ENCODE peak calls at places on chromosomes 11 and 22, in nine cellular contexts. U is naive thymus-derived CD4-positive, alpha-beta T cell; R is substantia nigra; H is CD8-positive, alpha-beta memory T cell; P is stimulated activated CD8-positive, alpha-beta memory T cell treated with anti-CD3 and anti-CD28 coated beads, Interleukin-4, amount 100 ng/mL, for 4 hours; Y is RCC 7860; C is colonic mucosa; L is frontal cortex; A is H9. E is an unnamed sample.

GRCh38 chr11:26709057-26709456 is 12.8 kb downstream of the SLC5A12 start:
- DNase-seq in R (no peak), H (no peak), C (no peak), U (no peak), L (no peak), P (no peak), A (no peak), Y (no peak), E (no peak)

GRCh38 chr11:85827768-85828639 is 17.1 kb upstream of the SYTL2 start:
- DNase-seq in U (no peak), Y (peak), P (no peak), H (peak), C (no peak), L (no peak), A (no peak), R (no peak), E (no peak)

GRCh38 chr11:36048496-36049247 is 104.8 kb downstream of the LDLRAD3 start:
- DNase-seq in U (no peak), Y (no peak), A (no peak), C (no peak), P (no peak), L (no peak), H (no peak), R (no peak), E (no peak)

GRCh38 chr11:127074151-127074761 is 73.7 kb upstream of the KIRREL3 start:
- DNase-seq in C (peak), Y (peak), H (no peak), U (no peak), A (peak), P (no peak), L (peak), R (no peak), E (no peak)

GRCh38 chr11:6249822-6250555 is 9.6 kb upstream of the CCKBR start:
- DNase-seq in U (no peak), A (no peak), H (no peak), P (no peak), R (no peak), C (peak), Y (peak), L (no peak), E (no peak)

GRCh38 chr11:113841691-113842090 is 33.7 kb downstream of the USP28 start:
- DNase-seq in Y (no peak), C (no peak), U (no peak), H (no peak), A (no peak), P (no peak), R (no peak), L (no peak), E (no peak)

GRCh38 chr22:27669798-27670599 is 131.6 kb downstream of the MN1 start:
- DNase-seq in C (no peak), H (no peak), U (no peak), A (peak), Y (no peak), P (no peak), L (no peak), R (no peak), E (no peak)

GRCh38 chr11:74147199-74147929 is 23.4 kb downstream of the C2CD3 start:
- DNase-seq in P (no peak), U (no peak), A (no peak), Y (peak), R (no peak), C (no peak), H (no peak), L (no peak), E (no peak)

GRCh38 chr11:117931331-117931950 is 2.2 kb upstream of the TMPRSS13 start:
- DNase-seq in C (no peak), A (no peak), H (no peak), R (no peak), L (no peak), U (no peak), P (no peak), Y (no peak), E (no peak)

GRCh38 chr11:66845876-66846212 is 2.6 kb downstream of the RCE1 start:
- DNase-seq in L (peak), Y (no peak), U (peak), P (no peak), H (no peak), R (no peak), C (no peak), A (no peak), E (no peak)

GRCh38 chr11:111586305-111586915 is 15.8 kb upstream of the SIK2 start:
- DNase-seq in H (peak), Y (peak), P (peak), U (no peak), A (no peak), R (no peak), C (peak), L (peak), E (no peak)

GRCh38 chr22:48605856-48606255 is 1221.8 kb downstream of the BRD1 start:
- DNase-seq in H (no peak), P (no peak), R (no peak), U (no peak), A (no peak), L (no peak), Y (no peak), C (no peak), E (no peak)

GRCh38 chr11:102347526-102348331 is 715 bp downstream of the BIRC2 start:
- DNase-seq in U (no peak), C (peak), L (no peak), P (no peak), A (no peak), H (no peak), R (peak), Y (peak), E (no peak)

GRCh38 chr11:111571829-111572501 is 30.3 kb upstream of the SIK2 start:
- DNase-seq in U (no peak), A (no peak), H (no peak), P (no peak), C (no peak), Y (peak), R (no peak), L (no peak), E (no peak)

GRCh38 chr22:36016656-36017055 is 12.0 kb downstream of the RBFOX2 start:
- DNase-seq in U (no peak), L (no peak), H (no peak), P (no peak), C (no peak), A (no peak), R (no peak), Y (no peak), E (no peak)

GRCh38 chr11:18789942-18790341 is 1.7 kb downstream of the PTPN5 start:
- DNase-seq in A (peak), C (no peak), R (no peak), U (no peak), Y (no peak), H (no peak), P (no peak), L (no peak), E (no peak)

GRCh38 chr22:49014227-49015201 is 813.2 kb downstream of the BRD1 start:
- DNase-seq in P (no peak), C (peak), L (no peak), R (no peak), H (no peak), U (no peak), A (peak), Y (no peak), E (no peak)

GRCh38 chr22:46769191-46769675 is 6.8 kb downstream of the TBC1D22A start:
- DNase-seq in C (no peak), P (no peak), L (no peak), R (peak), U (no peak), A (no peak), Y (no peak), H (no peak), E (no peak)

GRCh38 chr11:124644426-124645280 is 22.0 kb downstream of the TBRG1 start:
- DNase-seq in A (peak), C (peak), H (no peak), R (peak), U (no peak), P (no peak), L (peak), Y (peak), E (peak)

GRCh38 chr11:2927851-2928604 is 1.2 kb downstream of the PHLDA2 start:
- DNase-seq in H (no peak), L (peak), U (no peak), Y (peak), A (no peak), C (peak), P (no peak), R (no peak), E (no peak)

GRCh38 chr11:87473174-87473573 is 435.4 kb downstream of the TMEM135 start:
- DNase-seq in U (no peak), A (no peak), L (no peak), H (no peak), C (no peak), R (no peak), Y (peak), P (no peak), E (no peak)

GRCh38 chr11:46064221-46064620 is 57.0 kb downstream of the PHF21A start:
- DNase-seq in R (no peak), P (no peak), H (no peak), Y (no peak), C (no peak), U (no peak), L (no peak), A (no peak), E (no peak)

GRCh38 chr11:71250512-71251158 is 1.7 kb downstream of the SHANK2 start:
- DNase-seq in R (no peak), U (no peak), P (no peak), L (no peak), H (no peak), A (peak), C (no peak), Y (no peak), E (no peak)

GRCh38 chr22:49674479-49674830 is 153.2 kb downstream of the BRD1 start:
- DNase-seq in C (no peak), L (no peak), U (no peak), H (no peak), A (no peak), Y (no peak), P (no peak), R (no peak), E (no peak)

GRCh38 chr22:17891427-17892167 is 117.3 kb upstream of the BID start:
- DNase-seq in Y (no peak), C (peak), L (no peak), P (no peak), U (no peak), A (peak), H (no peak), R (peak), E (no peak)

E was measured in stimulated activated naive CD4-positive, alpha-beta T cell treated with Interleukin-2 at 50 U/mL for 16 hours.